ENCODE peak calls at places on chromosomes 3 and 15, in eight cellular contexts. U is tibial nerve; I is suprapubic skin; R is CD8-positive, alpha-beta T cell; G is PC-3; B is heart right ventricle; Z is thoracic aorta; M is psoas muscle. P is an unnamed sample.

GRCh38 chr3:49664300-49664699 is 9.9 kb upstream of the APEH start:
- DNase-seq in U (no peak), I (no peak), M (no peak), G (no peak), R (no peak), Z (no peak), B (no peak), P (no peak)

GRCh38 chr3:54965746-54966145 is 37.9 kb upstream of the LRTM1 start:
- DNase-seq in B (no peak), R (no peak), U (no peak), M (no peak), Z (no peak), I (no peak), G (no peak), P (no peak)

GRCh38 chr15:66497502-66498455 is at the start of gene SNAPC5:
- DNase-seq in R (peak; percentile 99), B (peak; percentile 97), G (peak; percentile 93), I (peak; percentile 98), U (peak; percentile 97), M (peak; percentile 97), Z (peak; percentile 92), P (peak; percentile 100)

GRCh38 chr15:69317392-69317841 is 18.7 kb downstream of the PAQR5 start:
- DNase-seq in R (no peak), U (no peak), I (no peak), M (no peak), Z (no peak), G (no peak), B (no peak), P (no peak)

GRCh38 chr15:81475471-81475870 is 101.5 kb upstream of the TMC3 start:
- DNase-seq in I (no peak), B (no peak), R (no peak), U (no peak), Z (no peak), G (no peak), M (no peak), P (no peak)

GRCh38 chr3:69671082-69671952 is 67.9 kb upstream of the MITF start:
- DNase-seq in I (no peak), Z (no peak), B (no peak), R (no peak), M (no peak), G (peak; percentile 64), U (peak; percentile 87), P (no peak)

GRCh38 chr3:196559826-196560225 is 8.5 kb downstream of the WDR53 start:
- DNase-seq in U (no peak), G (peak; percentile 20), B (no peak), I (no peak), R (no peak), Z (no peak), M (no peak), P (no peak)

GRCh38 chr15:25504307-25504706 is 65.5 kb upstream of the UBE3A start:
- DNase-seq in U (no peak), B (no peak), G (peak; percentile 55), M (no peak), I (no peak), R (no peak), Z (no peak), P (peak; percentile 61)

GRCh38 chr3:1967525-1967924 is 131.1 kb upstream of the CNTN4 start:
- DNase-seq in I (no peak), G (no peak), R (no peak), B (no peak), U (no peak), M (no peak), Z (no peak), P (no peak)

GRCh38 chr15:28881170-28881569 is 4.6 kb upstream of the APBA2 start:
- DNase-seq in R (no peak), G (peak; percentile 26), U (no peak), I (no peak), M (no peak), Z (no peak), B (no peak), P (no peak)

GRCh38 chr3:20141841-20142240 is 44.2 kb downstream of the SGO1 start:
- DNase-seq in M (peak; percentile 21), B (peak; percentile 37), R (no peak), U (peak; percentile 60), G (no peak), Z (no peak), I (no peak), P (peak; percentile 60)

GRCh38 chr3:151082880-151083838 is 2.3 kb upstream of the MED12L start:
- DNase-seq in B (no peak), I (no peak), R (no peak), U (no peak), M (no peak), Z (no peak), G (no peak), P (no peak)

GRCh38 chr3:73623996-73624362 is 762 bp downstream of the PDZRN3 start:
- DNase-seq in B (peak; percentile 58), R (no peak), I (no peak), U (no peak), G (no peak), Z (no peak), M (peak; percentile 67), P (peak; percentile 88)

GRCh38 chr3:119810018-119810435 is 28.1 kb downstream of the NR1I2 start:
- DNase-seq in B (peak; percentile 31), G (no peak), I (no peak), R (peak; percentile 52), M (peak; percentile 37), Z (no peak), U (no peak), P (no peak)

GRCh38 chr15:34795267-34796081 is at the start of gene ACTC1:
- DNase-seq in B (peak; percentile 71), Z (peak; percentile 11), R (no peak), M (peak; percentile 76), U (no peak), I (no peak), G (peak; percentile 53), P (peak; percentile 90)

GRCh38 chr3:183313764-183314163 is 60.7 kb downstream of the B3GNT5 start:
- DNase-seq in I (no peak), G (no peak), B (no peak), U (no peak), Z (no peak), R (no peak), M (no peak), P (no peak)

GRCh38 chr3:28674212-28674611 is 325.6 kb upstream of the AZI2 start:
- DNase-seq in R (no peak), U (no peak), M (no peak), I (no peak), G (no peak), Z (no peak), B (no peak), P (no peak)

GRCh38 chr3:149340310-149340933 is 7.0 kb upstream of the TM4SF18 start:
- DNase-seq in Z (no peak), M (no peak), I (no peak), G (peak; percentile 86), R (no peak), B (no peak), U (peak; percentile 32), P (no peak)

GRCh38 chr15:56719021-56719612 is 14.2 kb downstream of the ZNF280D start:
- DNase-seq in Z (no peak), G (no peak), R (no peak), I (no peak), M (no peak), U (no peak), B (no peak), P (no peak)

DNA sequence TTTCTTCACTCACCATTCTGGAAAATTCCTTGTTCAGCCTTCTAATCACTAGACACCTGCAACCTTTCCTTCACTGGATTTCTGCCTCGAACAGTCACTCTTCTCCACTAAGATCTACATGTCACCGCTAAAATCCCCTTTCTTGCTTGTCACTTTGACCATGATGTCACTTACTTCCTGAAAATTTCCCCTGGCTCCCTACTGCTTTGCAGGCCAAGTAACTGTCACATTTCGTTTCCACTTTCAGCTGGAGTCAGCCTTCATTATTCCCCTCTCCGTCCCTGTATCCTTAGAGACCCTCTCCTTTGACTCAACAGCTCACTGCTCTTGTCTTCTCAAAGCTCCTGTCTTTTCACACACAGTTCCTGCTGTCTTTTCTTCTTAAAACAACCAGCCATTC is 15.9 kb downstream of the CHL1 start:
- DNase-seq in G (no peak), B (no peak), M (no peak), U (no peak), I (no peak), R (no peak), Z (no peak), P (no peak)
- H3K4me3 ChIP-seq in G (no peak overlapping the region), B (no peak overlapping the region), M (no peak overlapping the region), U (no peak overlapping the region), I (no peak overlapping the region), R (no peak overlapping the region), Z (no peak overlapping the region), P (no peak overlapping the region)

DNA sequence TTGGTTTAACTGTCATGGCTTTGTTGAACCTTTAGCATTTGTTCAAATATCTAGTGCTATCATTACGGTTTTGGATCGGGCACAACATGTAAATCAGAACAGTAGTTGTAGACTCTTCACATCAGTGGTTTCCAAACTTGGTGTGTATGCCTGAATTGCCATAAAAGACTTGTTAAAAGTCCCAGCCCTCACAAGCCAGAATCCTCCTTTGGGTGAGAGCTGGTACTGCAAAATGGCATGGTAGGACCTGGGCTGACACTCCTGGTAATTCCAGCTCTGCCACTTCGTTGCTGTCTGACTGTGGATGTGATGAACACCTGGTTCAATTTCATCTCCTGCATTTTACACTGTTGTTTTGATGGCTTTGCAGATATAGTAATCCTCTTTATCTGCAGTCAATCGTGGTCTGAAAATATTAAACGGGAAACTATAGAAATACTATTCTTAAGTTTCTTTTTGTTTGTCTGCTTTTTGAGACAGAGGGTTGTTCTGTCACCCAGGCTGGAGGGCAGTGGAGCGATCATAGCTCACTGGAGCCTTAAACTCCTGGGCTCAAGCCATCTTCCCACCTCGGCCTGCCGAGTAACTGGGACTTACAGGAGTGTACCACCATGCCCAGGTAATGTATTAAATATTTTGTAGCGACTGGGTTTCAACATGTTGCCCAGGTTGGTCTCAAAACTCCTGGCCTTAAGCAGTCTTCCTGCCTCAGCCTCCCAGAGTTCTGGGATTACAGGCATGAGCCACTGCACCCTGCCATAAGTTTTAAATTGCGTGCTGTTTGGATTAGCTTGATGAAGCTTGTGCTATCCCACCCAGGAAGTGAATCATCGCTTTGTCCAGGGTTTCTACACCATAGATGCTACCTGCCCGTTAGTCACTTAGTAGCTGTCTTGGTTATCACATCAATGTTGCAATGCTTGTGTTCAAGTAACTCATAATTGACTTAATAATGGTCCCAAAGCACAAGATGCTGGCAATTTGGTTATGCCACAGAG is 61.6 kb downstream of the RAB7A start:
- DNase-seq in G (peak; percentile 70), B (no peak), U (no peak), M (no peak), Z (no peak), R (peak; percentile 40), I (no peak), P (peak; percentile 85)
- TF ChIP-seq CTCF in G (peak; percentile 45), B (peak; percentile 33), U (no peak), M (peak; percentile 33), Z (peak; percentile 22), R (peak; percentile 51), I (peak; percentile 42), P (peak; percentile 73)

DNA sequence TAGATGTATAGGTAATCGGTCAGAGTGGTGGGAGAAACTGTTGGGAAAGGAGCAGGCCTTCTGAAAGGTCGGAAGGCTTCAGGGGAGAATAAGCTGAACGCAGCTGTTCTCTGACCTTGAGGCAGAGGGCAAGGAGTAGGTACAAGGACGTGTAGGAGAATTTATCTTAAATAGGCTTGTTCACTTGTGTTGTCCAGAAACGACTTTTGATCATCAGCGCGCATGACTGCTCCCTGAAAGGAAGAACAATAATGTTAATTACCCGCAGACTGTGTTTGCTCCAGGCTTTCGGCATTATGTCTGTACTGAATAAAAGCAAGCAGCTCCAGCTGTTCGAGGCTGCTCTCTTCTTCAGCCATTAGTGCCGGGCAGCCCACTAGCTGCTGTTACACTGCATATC is 39.6 kb downstream of the GPR160 start:
- DNase-seq in I (no peak), R (no peak), B (no peak), Z (no peak), M (no peak), U (no peak), G (no peak), P (no peak)
- H3K27me3 ChIP-seq in I (no peaks in the 10 kb centered on the region), R (no peaks in the 10 kb centered on the region), B (no peaks in the 10 kb centered on the region), Z (no peaks in the 10 kb centered on the region), M (no peaks in the 10 kb centered on the region), U (no peaks in the 10 kb centered on the region), G (no peaks in the 10 kb centered on the region), P (no peaks in the 10 kb centered on the region)

GRCh38 chr3:64489361-64490044 is 198.3 kb downstream of the ADAMTS9 start:
- DNase-seq in M (no peak), B (peak; percentile 20), I (no peak), Z (no peak), G (no peak), U (no peak), R (no peak), P (peak; percentile 96)
- H3K4me3 ChIP-seq in M (no peak overlapping the region), B (no peak overlapping the region), I (peak overlapping the region; percentile 23), Z (peak overlapping the region; percentile 21), G (no peak overlapping the region), U (no peak overlapping the region), R (no peak overlapping the region), P (peak overlapping the region; percentile 47)